ENCODE peak calls at places on chromosomes 16 and 17, in four cellular contexts. D is amygdala; X is activated naive CD4-positive, alpha-beta T cell treated with anti-CD3 and anti-CD28 coated beads for 36 hours; V is adrenal gland. K is an unnamed sample.

GRCh38 chr16:88505405-88506082 is 52.5 kb downstream of the ZFPM1 start:
- DNase-seq in D (no peak), X (peak), V (peak), K (peak)

GRCh38 chr17:82235775-82236141 is 6.9 kb downstream of the SLC16A3 start:
- DNase-seq in D (no peak), X (no peak), V (no peak), K (no peak)

GRCh38 chr16:83214671-83215070 is 587.9 kb downstream of the CDH13 start:
- DNase-seq in D (no peak), X (no peak), V (no peak), K (no peak)

GRCh38 chr16:74626741-74627416 is 20.0 kb upstream of the GLG1 start:
- DNase-seq in D (no peak), X (peak), V (no peak), K (no peak)

GRCh38 chr16:15777533-15778203 is 79.2 kb downstream of the MYH11 start:
- DNase-seq in D (no peak), X (peak), V (no peak), K (no peak)

GRCh38 chr16:6889106-6889505 is 443.5 kb upstream of the RBFOX1 start:
- DNase-seq in D (no peak), X (no peak), V (no peak), K (no peak)

GRCh38 chr16:85395913-85396878 is 216.9 kb upstream of the GSE1 start:
- DNase-seq in D (no peak), X (peak), V (peak), K (no peak)

GRCh38 chr17:45768000-45768399 is 16.1 kb upstream of the CRHR1 start:
- DNase-seq in D (no peak), X (no peak), V (no peak), K (no peak)

GRCh38 chr17:39774043-39774442 is 36.3 kb downstream of the GRB7 start:
- DNase-seq in D (no peak), X (no peak), V (no peak), K (no peak)

GRCh38 chr17:74541176-74542111 is 4.5 kb downstream of the CD300C start:
- DNase-seq in D (no peak), X (no peak), V (no peak), K (no peak)

GRCh38 chr16:68972720-68973119 is 129.4 kb downstream of the TANGO6 start:
- DNase-seq in D (no peak), X (no peak), V (peak), K (no peak)

GRCh38 chr17:64130559-64131001 is 636 bp upstream of the ERN1 start:
- DNase-seq in D (no peak), X (peak), V (peak), K (peak)

GRCh38 chr16:21283521-21284289 is 5.6 kb upstream of the CRYM start:
- DNase-seq in D (no peak), X (no peak), V (no peak), K (peak)

GRCh38 chr17:56146005-56146404 is 7.3 kb upstream of the ANKFN1 start:
- DNase-seq in D (no peak), X (no peak), V (no peak), K (no peak)

GRCh38 chr17:39175695-39176093 is 9.7 kb upstream of the ARL5C start:
- DNase-seq in D (no peak), X (no peak), V (no peak), K (no peak)

GRCh38 chr17:58279016-58279671 is 1.6 kb downstream of the MPO start:
- DNase-seq in D (no peak), X (no peak), V (peak), K (peak)

GRCh38 chr17:21377821-21378396 is 1.8 kb downstream of the KCNJ12 start:
- DNase-seq in D (no peak), X (no peak), V (no peak), K (no peak)

GRCh38 chr17:49986396-49987289 is 8.4 kb downstream of the DLX3 start:
- DNase-seq in D (no peak), X (no peak), V (no peak), K (no peak)

GRCh38 chr17:28426081-28426519 is 20.1 kb upstream of the SLC46A1 start:
- DNase-seq in D (no peak), X (no peak), V (no peak), K (no peak)

GRCh38 chr17:1275205-1275961 is 4.1 kb upstream of the TRARG1 start:
- DNase-seq in D (no peak), X (no peak), V (no peak), K (no peak)

GRCh38 chr17:50660042-50660886 is 25.6 kb downstream of the ABCC3 start:
- DNase-seq in D (no peak), X (no peak), V (peak), K (no peak)

GRCh38 chr17:45923511-45924268 is 29.3 kb downstream of the MAPT start:
- DNase-seq in D (no peak), X (no peak), V (no peak), K (no peak)

GRCh38 chr16:30895592-30896202 is 717 bp upstream of the CTF1 start:
- DNase-seq in D (no peak), X (no peak), V (no peak), K (no peak)

GRCh38 chr17:40910441-40910841 is 25.4 kb upstream of the KRT20 start:
- DNase-seq in D (no peak), X (no peak), V (no peak), K (no peak)

GRCh38 chr16:84795338-84796053 is 24.3 kb upstream of the CRISPLD2 start:
- DNase-seq in D (no peak), X (no peak), V (peak), K (peak)

GRCh38 chr17:50516980-50517379 is 8.7 kb downstream of the MYCBPAP start:
- DNase-seq in D (no peak), X (no peak), V (no peak), K (no peak)

GRCh38 chr17:38877130-38877851 is 7.4 kb downstream of the LASP1 start:
- DNase-seq in D (no peak), X (peak), V (no peak), K (no peak)

GRCh38 chr16:55495616-55496289 is 13.1 kb upstream of the LPCAT2 start:
- DNase-seq in D (no peak), X (no peak), V (no peak), K (no peak)

GRCh38 chr17:7250655-7251329 is 742 bp downstream of the CTDNEP1 start:
- DNase-seq in D (no peak), X (peak), V (peak), K (no peak)

GRCh38 chr17:73647331-73647730 is 3.1 kb upstream of the SDK2 start:
- DNase-seq in D (no peak), X (no peak), V (no peak), K (no peak)

GRCh38 chr17:32487460-32488176 is 825 bp downstream of the CDK5R1 start:
- DNase-seq in D (no peak), X (peak), V (peak), K (no peak)

GRCh38 chr17:27994586-27994985 is 47.9 kb upstream of the NLK start:
- DNase-seq in D (no peak), X (no peak), V (no peak), K (no peak)

GRCh38 chr17:17853811-17854527 is 17.2 kb upstream of the SREBF1 start:
- DNase-seq in D (no peak), X (peak), V (no peak), K (no peak)

GRCh38 chr17:36094746-36095145 is 4.8 kb upstream of the CCL3 start:
- DNase-seq in D (no peak), X (no peak), V (no peak), K (no peak)

GRCh38 chr17:49454050-49454449 is 39.4 kb upstream of the PHB1 start:
- DNase-seq in D (peak), X (no peak), V (no peak), K (no peak)

GRCh38 chr16:10065014-10065413 is 117.2 kb downstream of the GRIN2A start:
- DNase-seq in D (no peak), X (no peak), V (no peak), K (no peak)

GRCh38 chr17:40180694-40181093 is 3.4 kb downstream of the RAPGEFL1 start:
- DNase-seq in D (no peak), X (no peak), V (no peak), K (no peak)

GRCh38 chr16:89955001-89955685 is 6.6 kb downstream of the DEF8 start:
- DNase-seq in D (no peak), X (no peak), V (no peak), K (no peak)

K was measured in uterus.